ENCODE peak calls at places on chromosomes 1 and 21, in six cellular contexts. H, O, J, Y, E and T are unnamed samples.

GRCh38 chr1:57908471-57908870 is 484.6 kb upstream of the DAB1 start:
- DNase-seq in E (no peak), H (no peak), Y (no peak), O (peak), J (no peak), T (no peak)

GRCh38 chr1:110945626-110946025 is 18.1 kb downstream of the LRIF1 start:
- DNase-seq in H (no peak), J (no peak), O (no peak), E (no peak), Y (no peak), T (no peak)

GRCh38 chr21:41207401-41208388 is 39.7 kb downstream of the BACE2 start:
- DNase-seq in Y (no peak), E (peak), O (no peak), J (no peak), H (no peak), T (no peak)

GRCh38 chr1:156121441-156121840 is 6.9 kb downstream of the LMNA start:
- DNase-seq in Y (no peak), H (no peak), O (no peak), J (no peak), E (no peak), T (no peak)

GRCh38 chr1:230282157-230282556 is 144.0 kb downstream of the PGBD5 start:
- DNase-seq in E (no peak), J (no peak), Y (no peak), O (peak), H (no peak), T (no peak)

GRCh38 chr1:2174348-2175054 is 20.1 kb downstream of the FAAP20 start:
- DNase-seq in H (peak), E (peak), Y (peak), J (peak), O (peak), T (no peak)

GRCh38 chr1:206581571-206581981 is 30.7 kb downstream of the EIF2D start:
- DNase-seq in O (no peak), H (no peak), E (no peak), J (no peak), Y (no peak), T (no peak)

GRCh38 chr1:149903836-149904491 is 4.6 kb downstream of the BOLA1 start:
- DNase-seq in H (no peak), J (no peak), O (no peak), Y (no peak), E (no peak), T (no peak)

GRCh38 chr1:48217861-48218260 is 4.7 kb upstream of the SLC5A9 start:
- DNase-seq in H (no peak), E (no peak), O (no peak), Y (no peak), J (no peak), T (no peak)

GRCh38 chr21:45576838-45577737 is 34.8 kb upstream of the SLC19A1 start:
- DNase-seq in Y (no peak), O (peak), J (no peak), H (no peak), E (no peak), T (no peak)

GRCh38 chr21:45575993-45576837 is 34.0 kb upstream of the SLC19A1 start:
- DNase-seq in H (no peak), O (peak), J (no peak), Y (no peak), E (no peak), T (no peak)

GRCh38 chr21:45574081-45574501 is 31.9 kb upstream of the SLC19A1 start:
- DNase-seq in E (no peak), H (no peak), O (peak), J (no peak), Y (no peak), T (no peak)

GRCh38 chr21:45574691-45575090 is 32.5 kb upstream of the SLC19A1 start:
- DNase-seq in J (no peak), E (no peak), H (no peak), Y (no peak), O (peak), T (no peak)

DNA sequence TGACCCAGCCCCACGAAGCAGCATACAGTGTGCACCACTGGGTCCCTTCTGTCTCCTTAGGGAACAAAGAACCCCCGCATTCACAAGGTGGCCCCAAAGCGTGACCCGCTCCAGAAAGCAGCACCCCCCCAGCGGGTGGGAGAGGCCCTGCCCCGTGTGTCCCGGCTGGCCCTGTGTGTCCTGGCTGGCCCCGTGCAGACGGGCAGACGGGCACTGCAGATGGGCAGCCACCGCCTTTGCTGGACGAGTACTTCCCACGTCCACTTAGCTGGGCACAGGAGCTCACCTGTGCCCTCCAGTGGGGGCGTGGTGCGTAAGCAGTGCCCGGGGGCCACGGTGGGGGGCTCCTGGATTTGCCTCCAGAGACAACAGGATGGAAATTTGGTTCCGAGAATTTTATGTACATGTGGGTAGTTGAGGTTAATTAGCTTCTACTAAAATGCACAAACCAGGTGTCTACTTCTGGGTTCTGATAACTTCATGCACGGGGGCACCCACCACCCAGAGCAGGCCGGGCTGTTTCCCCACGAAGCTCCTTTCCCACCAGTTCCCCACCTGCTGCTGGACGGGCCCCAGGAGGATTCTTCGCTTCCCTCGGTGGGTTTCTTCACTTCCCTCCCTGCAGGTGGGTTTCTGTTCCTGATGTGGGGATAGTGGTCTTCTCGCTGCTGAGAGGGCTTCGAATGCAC is 33.2 kb upstream of the SLC19A1 start:
- DNase-seq in J (no peak), H (no peak), E (no peak), O (peak), Y (no peak), T (no peak)
- TF ChIP-seq CHD2 in J (no peak), H (no peak), E (no peak), O (no peak), Y (no peak), T (no peak)

GRCh38 chr1:26574690-26575349 is 45.3 kb downstream of the RPS6KA1 start:
- DNase-seq in J (no peak), Y (no peak), O (no peak), H (no peak), E (no peak), T (no peak)
- TF ChIP-seq CHD2 in J (no peak), Y (no peak), O (no peak), H (no peak), E (no peak), T (no peak)

DNA sequence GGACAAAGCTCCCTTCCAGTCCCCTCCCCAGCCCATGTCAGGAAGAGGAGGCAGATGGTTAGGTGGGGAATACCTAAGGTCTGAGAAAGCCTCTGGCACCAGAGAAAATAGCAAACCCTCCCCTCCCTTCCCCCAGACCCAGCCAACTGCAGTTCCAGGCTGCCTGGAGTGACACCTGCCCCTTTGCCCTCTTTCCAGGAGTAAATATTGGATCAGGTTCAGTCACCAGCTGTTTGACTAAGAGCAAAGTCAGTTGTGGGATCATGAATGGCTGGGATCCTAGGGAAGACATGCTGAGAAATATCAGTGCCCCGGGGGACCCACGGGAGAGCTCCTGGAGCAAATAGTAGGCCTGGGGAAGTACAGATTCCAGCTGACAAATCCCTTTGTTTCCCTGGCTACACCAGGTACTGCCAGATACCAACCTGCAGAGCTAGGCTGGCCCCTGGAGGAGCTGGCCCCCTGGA is 12.2 kb upstream of the CDK18 start:
- DNase-seq in E (peak), H (no peak), Y (no peak), J (no peak), O (no peak), T (no peak)
- TF ChIP-seq CHD2 in E (no peak), H (no peak), Y (no peak), J (no peak), O (no peak), T (no peak)

GRCh38 chr1:213858581-213858980 is 129.2 kb upstream of the PROX1 start:
- DNase-seq in O (no peak), E (peak), J (no peak), H (no peak), Y (no peak), T (no peak)
- TF ChIP-seq CHD2 in O (no peak), E (no peak), J (no peak), H (no peak), Y (no peak), T (no peak)

GRCh38 chr1:175597206-175597605 is 146.2 kb downstream of the TNR start:
- DNase-seq in O (no peak), J (no peak), E (no peak), H (no peak), Y (no peak), T (no peak)

GRCh38 chr1:175597969-175598765 is 145.2 kb downstream of the TNR start:
- DNase-seq in H (no peak), O (no peak), Y (no peak), E (no peak), J (no peak), T (peak)

GRCh38 chr1:175602186-175602585 is 141.2 kb downstream of the TNR start:
- DNase-seq in O (no peak), Y (no peak), E (no peak), J (no peak), H (no peak), T (no peak)

GRCh38 chr1:175599212-175599681 is 144.1 kb downstream of the TNR start:
- DNase-seq in J (no peak), O (no peak), E (no peak), Y (no peak), H (no peak), T (no peak)

DNA sequence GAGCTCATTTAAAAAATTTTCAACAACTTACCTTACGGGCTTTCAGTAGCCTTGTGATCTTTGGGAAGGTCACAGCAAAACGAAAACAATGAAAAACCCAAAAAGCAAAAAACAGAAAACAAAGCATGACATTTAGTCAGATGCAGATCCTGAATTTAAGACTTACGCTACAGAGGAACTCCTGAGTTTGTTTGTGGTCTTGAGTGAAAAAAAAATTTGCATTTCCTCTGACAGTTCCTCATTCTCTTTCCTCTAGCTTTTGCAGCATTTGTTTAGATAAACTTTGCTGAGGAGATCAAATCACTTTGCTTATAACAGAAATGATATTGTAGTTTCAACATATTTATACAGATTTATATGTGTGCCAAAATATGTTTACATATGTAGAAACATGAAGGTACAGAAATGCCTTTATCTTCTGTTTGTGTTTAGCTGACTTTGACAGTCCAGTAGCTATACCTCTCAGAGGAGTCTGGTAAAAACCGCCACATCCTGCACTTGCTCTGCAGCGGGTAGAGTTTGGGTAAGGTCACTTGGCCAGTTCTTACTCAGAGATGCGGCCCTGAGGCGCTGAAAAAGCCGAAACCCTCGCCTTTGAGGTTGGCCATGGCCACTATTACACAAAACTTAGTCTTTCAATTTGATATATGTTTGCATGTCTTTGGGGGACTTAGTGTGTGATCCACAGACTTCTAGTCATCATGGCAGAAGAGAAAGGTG is 142.5 kb downstream of the TNR start:
- DNase-seq in H (no peak), O (no peak), Y (no peak), J (no peak), E (no peak), T (peak)
- TF ChIP-seq CHD2 in H (no peak), O (no peak), Y (no peak), J (no peak), E (no peak), T (no peak)

GRCh38 chr21:26194326-26194725 is 23.8 kb upstream of the APP start:
- DNase-seq in O (no peak), Y (no peak), J (no peak), H (no peak), E (no peak), T (no peak)

GRCh38 chr21:26194811-26195251 is 24.3 kb upstream of the APP start:
- DNase-seq in E (no peak), Y (no peak), H (no peak), O (no peak), J (no peak), T (no peak)

GRCh38 chr21:26199471-26199870 is 28.9 kb upstream of the APP start:
- DNase-seq in J (no peak), O (no peak), H (no peak), Y (no peak), E (no peak), T (no peak)
- TF ChIP-seq CHD2 in J (no peak), O (no peak), H (no peak), Y (no peak), E (no peak), T (no peak)

GRCh38 chr1:161770250-161770649 is 4.1 kb downstream of the ATF6 start:
- DNase-seq in Y (no peak), H (no peak), O (no peak), E (no peak), J (no peak), T (no peak)

GRCh38 chr1:161771166-161771565 is 5.0 kb downstream of the ATF6 start:
- DNase-seq in E (no peak), Y (no peak), H (no peak), J (no peak), O (no peak), T (no peak)

GRCh38 chr1:161773791-161774190 is 7.7 kb downstream of the ATF6 start:
- DNase-seq in Y (no peak), J (no peak), O (no peak), H (no peak), E (no peak), T (no peak)

GRCh38 chr1:161771973-161772372 is 5.9 kb downstream of the ATF6 start:
- DNase-seq in Y (no peak), O (no peak), H (no peak), E (no peak), J (no peak), T (no peak)

GRCh38 chr1:161772397-161772796 is 6.3 kb downstream of the ATF6 start:
- DNase-seq in J (no peak), O (no peak), Y (no peak), H (no peak), E (no peak), T (no peak)
- TF ChIP-seq CHD2 in J (no peak), O (no peak), Y (no peak), H (no peak), E (no peak), T (no peak)

GRCh38 chr1:36115931-36116330 is 9.1 kb downstream of the COL8A2 start:
- DNase-seq in J (no peak), H (no peak), Y (no peak), O (peak), E (no peak), T (no peak)
- TF ChIP-seq CHD2 in J (no peak), H (no peak), Y (no peak), O (no peak), E (no peak), T (no peak)

GRCh38 chr1:237901284-237901870 is 10.7 kb upstream of the ZP4 start:
- DNase-seq in E (peak), O (peak), H (no peak), Y (peak), J (peak), T (no peak)
- TF ChIP-seq CHD2 in E (no peak), O (no peak), H (no peak), Y (no peak), J (no peak), T (no peak)